ENCODE peak calls at places on chromosomes 16 and 17, in four cellular contexts. One of them, this sample, is unnamed.
A peak's percentile ranks its signal among the peaks of the same experiment; 100 is the strongest.

GRCh38 chr16:81550412-81550768 is 105.8 kb downstream of the CMIP start:
- DNase-seq in IMR-90: no peak
- DNase-seq in H9: no peak
- DNase-seq in H1: no peak
- DNase-seq in this sample: no peak

GRCh38 chr16:57617604-57618111 is 10.8 kb upstream of the ADGRG1 start:
- DNase-seq in IMR-90: no peak
- DNase-seq in H9: peak; percentile 15
- DNase-seq in H1: peak; percentile 37
- DNase-seq in this sample: no peak

GRCh38 chr16:23374721-23375120 is 72.6 kb downstream of the SCNN1B start:
- DNase-seq in IMR-90: no peak
- DNase-seq in H9: peak; percentile 51
- DNase-seq in H1: no peak
- DNase-seq in this sample: no peak

GRCh38 chr17:67514998-67515397 is 137.9 kb downstream of the PITPNC1 start:
- DNase-seq in IMR-90: no peak
- DNase-seq in H9: peak; percentile 34
- DNase-seq in H1: no peak
- DNase-seq in this sample: peak; percentile 72

GRCh38 chr16:11572301-11572995 is 14.3 kb downstream of the LITAF start:
- DNase-seq in IMR-90: no peak
- DNase-seq in H9: no peak
- DNase-seq in H1: no peak
- DNase-seq in this sample: no peak

GRCh38 chr17:65088621-65089385 is 32.3 kb upstream of the GNA13 start:
- DNase-seq in IMR-90: no peak
- DNase-seq in H9: no peak
- DNase-seq in H1: no peak
- DNase-seq in this sample: no peak

GRCh38 chr16:86044241-86044671 is 145.3 kb downstream of the IRF8 start:
- DNase-seq in IMR-90: peak; percentile 64
- DNase-seq in H9: peak; percentile 86
- DNase-seq in H1: peak; percentile 93
- DNase-seq in this sample: peak; percentile 78

GRCh38 chr16:6905601-6906000 is 427.0 kb upstream of the RBFOX1 start:
- DNase-seq in IMR-90: no peak
- DNase-seq in H9: no peak
- DNase-seq in H1: no peak
- DNase-seq in this sample: no peak

GRCh38 chr17:68398731-68399637 is 58.3 kb downstream of the WIPI1 start:
- DNase-seq in IMR-90: peak; percentile 81
- DNase-seq in H9: peak; percentile 81
- DNase-seq in H1: peak; percentile 79
- DNase-seq in this sample: peak; percentile 87

DNA sequence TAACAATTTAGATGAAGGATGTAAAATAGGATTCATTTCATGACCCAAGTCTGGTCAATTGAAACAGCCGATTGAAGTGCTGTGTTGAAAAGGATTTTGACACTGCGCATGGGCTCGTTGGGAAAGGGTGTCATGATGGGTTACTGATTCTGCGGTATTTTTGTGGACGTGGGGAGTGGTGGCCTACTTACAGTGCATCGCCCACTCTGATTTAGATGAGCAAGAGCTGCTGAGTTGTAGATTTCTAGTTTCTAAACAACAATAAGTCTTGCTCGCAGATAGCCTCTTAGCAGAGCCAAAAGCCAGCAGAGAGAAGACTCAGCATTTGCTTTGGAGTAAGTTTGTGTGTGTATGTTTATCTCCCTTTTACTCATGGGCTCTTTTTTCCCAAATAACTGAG is 731.0 kb downstream of the MAF start:
- DNase-seq in IMR-90: no peak
- DNase-seq in H9: no peak
- DNase-seq in H1: no peak
- DNase-seq in this sample: no peak
- H4K5ac ChIP-seq in IMR-90: no peak overlapping the region
- H4K5ac ChIP-seq in H9: no peak overlapping the region
- H4K5ac ChIP-seq in H1: no peak overlapping the region
- H4K5ac ChIP-seq in this sample: no peak overlapping the region

GRCh38 chr16:88464447-88465318 is 11.6 kb downstream of the ZFPM1 start:
- DNase-seq in IMR-90: no peak
- DNase-seq in H9: no peak
- DNase-seq in H1: no peak
- DNase-seq in this sample: peak; percentile 39
- H3K79me1 ChIP-seq in IMR-90: peaks cover 10% of the 10 kb centered on the region
- H3K79me1 ChIP-seq in H9: no peaks in the 10 kb centered on the region
- H3K79me1 ChIP-seq in H1: peaks cover 7% of the 10 kb centered on the region
- H3K79me1 ChIP-seq in this sample: peaks cover 43% of the 10 kb centered on the region

DNA sequence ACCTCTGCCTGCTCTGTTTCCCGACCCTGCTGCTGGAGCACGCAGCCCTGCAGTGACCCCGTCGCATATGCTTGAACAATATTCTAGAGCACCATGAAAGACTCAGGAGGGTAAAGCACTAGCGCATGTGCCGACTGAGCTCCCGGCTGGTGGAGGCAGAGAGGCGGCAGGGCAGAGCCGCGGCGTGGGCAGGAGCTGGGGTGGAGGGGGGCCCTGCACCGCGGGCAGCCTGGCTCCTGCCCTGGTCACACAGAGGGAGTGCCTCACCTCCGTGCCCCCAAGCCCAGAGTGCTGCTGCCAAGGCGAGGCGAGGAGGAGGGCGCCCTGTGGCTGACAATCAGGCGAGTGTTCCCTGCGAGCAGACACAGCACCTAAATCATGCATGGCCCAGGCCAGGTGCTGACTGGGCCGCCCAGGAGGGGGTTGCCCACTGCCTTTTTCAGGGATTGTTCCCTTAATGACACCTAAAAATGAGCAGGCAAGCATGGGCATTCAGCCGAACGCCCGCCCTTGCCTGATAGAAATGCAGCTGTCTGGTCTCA is 105.8 kb upstream of the TNRC6C start:
- DNase-seq in IMR-90: no peak
- DNase-seq in H9: no peak
- DNase-seq in H1: no peak
- DNase-seq in this sample: no peak
- H3K23ac ChIP-seq in IMR-90: no peak overlapping the region
- H3K23ac ChIP-seq in H9: no peak overlapping the region
- H3K23ac ChIP-seq in H1: no peak overlapping the region
- H3K23ac ChIP-seq in this sample: no peak overlapping the region

GRCh38 chr17:80619535-80620235 is 75.0 kb downstream of the RPTOR start:
- DNase-seq in IMR-90: peak; percentile 11
- DNase-seq in H9: no peak
- DNase-seq in H1: no peak
- DNase-seq in this sample: peak; percentile 92
- H4K5ac ChIP-seq in IMR-90: no peak overlapping the region
- H4K5ac ChIP-seq in H9: no peak overlapping the region
- H4K5ac ChIP-seq in H1: no peak overlapping the region
- H4K5ac ChIP-seq in this sample: no peak overlapping the region